ENCODE peak calls at places on chromosomes 16 and 17, in six cellular contexts. One of them, this sample, is unnamed. For H3K4me1, the result is how much of the 10 kb centered on the place peaks cover.

GRCh38 chr17:80220709-80221215 is 535 bp downstream of the SLC26A11 start:
- DNase-seq in upper lobe of right lung: no peak
- DNase-seq in A549: peak
- DNase-seq in body of pancreas: peak
- DNase-seq in ovary: peak
- DNase-seq in neural progenitor cell: peak
- DNase-seq in this sample: peak

GRCh38 chr17:49976163-49976827 is 7.3 kb downstream of the DLX4 start:
- DNase-seq in upper lobe of right lung: no peak
- DNase-seq in A549: no peak
- DNase-seq in body of pancreas: peak
- DNase-seq in ovary: no peak
- DNase-seq in neural progenitor cell: no peak
- DNase-seq in this sample: no peak

GRCh38 chr17:75758131-75758905 is 6.7 kb downstream of the GALK1 start:
- DNase-seq in upper lobe of right lung: no peak
- DNase-seq in A549: no peak
- DNase-seq in body of pancreas: no peak
- DNase-seq in ovary: no peak
- DNase-seq in neural progenitor cell: no peak
- DNase-seq in this sample: no peak

GRCh38 chr16:827513-827912 is 27.0 kb upstream of the GNG13 start:
- DNase-seq in upper lobe of right lung: no peak
- DNase-seq in A549: no peak
- DNase-seq in body of pancreas: no peak
- DNase-seq in ovary: no peak
- DNase-seq in neural progenitor cell: no peak
- DNase-seq in this sample: no peak

GRCh38 chr16:47374629-47375028 is 86.2 kb downstream of the ITFG1 start:
- DNase-seq in upper lobe of right lung: no peak
- DNase-seq in A549: no peak
- DNase-seq in body of pancreas: no peak
- DNase-seq in ovary: no peak
- DNase-seq in neural progenitor cell: no peak
- DNase-seq in this sample: no peak

GRCh38 chr17:34883106-34884000 is 77.9 kb downstream of the CCT6B start:
- DNase-seq in upper lobe of right lung: no peak
- DNase-seq in A549: no peak
- DNase-seq in body of pancreas: no peak
- DNase-seq in ovary: no peak
- DNase-seq in neural progenitor cell: peak
- DNase-seq in this sample: no peak

GRCh38 chr17:66549731-66550207 is 247.4 kb downstream of the PRKCA start:
- DNase-seq in upper lobe of right lung: no peak
- DNase-seq in A549: no peak
- DNase-seq in body of pancreas: no peak
- DNase-seq in ovary: no peak
- DNase-seq in neural progenitor cell: no peak
- DNase-seq in this sample: no peak

GRCh38 chr16:89920723-89921122 is 2.1 kb downstream of the MC1R start:
- DNase-seq in upper lobe of right lung: no peak
- DNase-seq in A549: no peak
- DNase-seq in body of pancreas: no peak
- DNase-seq in ovary: no peak
- DNase-seq in neural progenitor cell: no peak
- DNase-seq in this sample: no peak

GRCh38 chr17:48160177-48160967 is 52.8 kb downstream of the SNX11 start:
- DNase-seq in upper lobe of right lung: no peak
- DNase-seq in A549: no peak
- DNase-seq in body of pancreas: peak
- DNase-seq in ovary: no peak
- DNase-seq in neural progenitor cell: no peak
- DNase-seq in this sample: peak

GRCh38 chr16:11140466-11140865 is 115.5 kb downstream of the SOCS1 start:
- DNase-seq in upper lobe of right lung: no peak
- DNase-seq in A549: no peak
- DNase-seq in body of pancreas: no peak
- DNase-seq in ovary: no peak
- DNase-seq in neural progenitor cell: no peak
- DNase-seq in this sample: no peak

GRCh38 chr17:71085238-71086033 is 916.1 kb downstream of the KCNJ2 start:
- DNase-seq in upper lobe of right lung: no peak
- DNase-seq in A549: peak
- DNase-seq in body of pancreas: peak
- DNase-seq in ovary: no peak
- DNase-seq in neural progenitor cell: peak
- DNase-seq in this sample: peak

GRCh38 chr16:61926766-61927165 is 109.5 kb downstream of the CDH8 start:
- DNase-seq in upper lobe of right lung: no peak
- DNase-seq in A549: no peak
- DNase-seq in body of pancreas: no peak
- DNase-seq in ovary: no peak
- DNase-seq in neural progenitor cell: no peak
- DNase-seq in this sample: no peak

GRCh38 chr17:31739300-31739699 is 119.7 kb downstream of the COPRS start:
- DNase-seq in upper lobe of right lung: no peak
- DNase-seq in A549: no peak
- DNase-seq in body of pancreas: no peak
- DNase-seq in ovary: no peak
- DNase-seq in neural progenitor cell: no peak
- DNase-seq in this sample: no peak

GRCh38 chr17:30092886-30093285 is 23.7 kb upstream of the NSRP1 start:
- DNase-seq in upper lobe of right lung: no peak
- DNase-seq in A549: no peak
- DNase-seq in body of pancreas: no peak
- DNase-seq in ovary: no peak
- DNase-seq in neural progenitor cell: no peak
- DNase-seq in this sample: no peak

GRCh38 chr17:30093463-30094147 is 23.0 kb upstream of the NSRP1 start:
- DNase-seq in upper lobe of right lung: no peak
- DNase-seq in A549: peak
- DNase-seq in body of pancreas: peak
- DNase-seq in ovary: peak
- DNase-seq in neural progenitor cell: peak
- DNase-seq in this sample: peak

GRCh38 chr17:30091166-30091670 is 25.4 kb upstream of the NSRP1 start:
- DNase-seq in upper lobe of right lung: no peak
- DNase-seq in A549: no peak
- DNase-seq in body of pancreas: no peak
- DNase-seq in ovary: no peak
- DNase-seq in neural progenitor cell: peak
- DNase-seq in this sample: no peak

GRCh38 chr17:30091771-30092170 is 24.8 kb upstream of the NSRP1 start:
- DNase-seq in upper lobe of right lung: no peak
- DNase-seq in A549: no peak
- DNase-seq in body of pancreas: no peak
- DNase-seq in ovary: no peak
- DNase-seq in neural progenitor cell: no peak
- DNase-seq in this sample: no peak

GRCh38 chr17:30095507-30096244 is 20.9 kb upstream of the NSRP1 start:
- DNase-seq in upper lobe of right lung: no peak
- DNase-seq in A549: peak
- DNase-seq in body of pancreas: no peak
- DNase-seq in ovary: no peak
- DNase-seq in neural progenitor cell: peak
- DNase-seq in this sample: no peak
- TF ChIP-seq CTCF in upper lobe of right lung: peak
- TF ChIP-seq CTCF in A549: peak
- TF ChIP-seq CTCF in body of pancreas: peak
- TF ChIP-seq CTCF in ovary: peak
- TF ChIP-seq CTCF in neural progenitor cell: peak
- TF ChIP-seq CTCF in this sample: peak

GRCh38 chr17:3513305-3514035 is 37.7 kb downstream of the ASPA start:
- DNase-seq in upper lobe of right lung: no peak
- DNase-seq in A549: no peak
- DNase-seq in body of pancreas: no peak
- DNase-seq in ovary: no peak
- DNase-seq in neural progenitor cell: peak
- DNase-seq in this sample: no peak
- H3K27ac ChIP-seq in upper lobe of right lung: peak
- H3K27ac ChIP-seq in A549: no peak
- H3K27ac ChIP-seq in body of pancreas: peak
- H3K27ac ChIP-seq in ovary: peak
- H3K27ac ChIP-seq in neural progenitor cell: no peak
- H3K27ac ChIP-seq in this sample: peak

GRCh38 chr16:24009955-24010354 is 174.2 kb downstream of the PRKCB start:
- DNase-seq in upper lobe of right lung: no peak
- DNase-seq in A549: no peak
- DNase-seq in body of pancreas: no peak
- DNase-seq in ovary: no peak
- DNase-seq in neural progenitor cell: no peak
- DNase-seq in this sample: no peak

GRCh38 chr16:24009060-24009459 is 173.3 kb downstream of the PRKCB start:
- DNase-seq in upper lobe of right lung: no peak
- DNase-seq in A549: no peak
- DNase-seq in body of pancreas: no peak
- DNase-seq in ovary: no peak
- DNase-seq in neural progenitor cell: no peak
- DNase-seq in this sample: no peak

GRCh38 chr16:24005577-24005976 is 169.8 kb downstream of the PRKCB start:
- DNase-seq in upper lobe of right lung: no peak
- DNase-seq in A549: no peak
- DNase-seq in body of pancreas: no peak
- DNase-seq in ovary: no peak
- DNase-seq in neural progenitor cell: no peak
- DNase-seq in this sample: no peak

GRCh38 chr16:24010440-24011089 is 174.8 kb downstream of the PRKCB start:
- DNase-seq in upper lobe of right lung: peak
- DNase-seq in A549: peak
- DNase-seq in body of pancreas: peak
- DNase-seq in ovary: peak
- DNase-seq in neural progenitor cell: peak
- DNase-seq in this sample: peak

GRCh38 chr16:24007934-24008333 is 172.2 kb downstream of the PRKCB start:
- DNase-seq in upper lobe of right lung: no peak
- DNase-seq in A549: no peak
- DNase-seq in body of pancreas: no peak
- DNase-seq in ovary: no peak
- DNase-seq in neural progenitor cell: no peak
- DNase-seq in this sample: no peak
- H3K4me1 ChIP-seq in upper lobe of right lung: under half
- H3K4me1 ChIP-seq in A549: under half
- H3K4me1 ChIP-seq in body of pancreas: under half
- H3K4me1 ChIP-seq in ovary: under half
- H3K4me1 ChIP-seq in neural progenitor cell: under half
- H3K4me1 ChIP-seq in this sample: under half

DNA sequence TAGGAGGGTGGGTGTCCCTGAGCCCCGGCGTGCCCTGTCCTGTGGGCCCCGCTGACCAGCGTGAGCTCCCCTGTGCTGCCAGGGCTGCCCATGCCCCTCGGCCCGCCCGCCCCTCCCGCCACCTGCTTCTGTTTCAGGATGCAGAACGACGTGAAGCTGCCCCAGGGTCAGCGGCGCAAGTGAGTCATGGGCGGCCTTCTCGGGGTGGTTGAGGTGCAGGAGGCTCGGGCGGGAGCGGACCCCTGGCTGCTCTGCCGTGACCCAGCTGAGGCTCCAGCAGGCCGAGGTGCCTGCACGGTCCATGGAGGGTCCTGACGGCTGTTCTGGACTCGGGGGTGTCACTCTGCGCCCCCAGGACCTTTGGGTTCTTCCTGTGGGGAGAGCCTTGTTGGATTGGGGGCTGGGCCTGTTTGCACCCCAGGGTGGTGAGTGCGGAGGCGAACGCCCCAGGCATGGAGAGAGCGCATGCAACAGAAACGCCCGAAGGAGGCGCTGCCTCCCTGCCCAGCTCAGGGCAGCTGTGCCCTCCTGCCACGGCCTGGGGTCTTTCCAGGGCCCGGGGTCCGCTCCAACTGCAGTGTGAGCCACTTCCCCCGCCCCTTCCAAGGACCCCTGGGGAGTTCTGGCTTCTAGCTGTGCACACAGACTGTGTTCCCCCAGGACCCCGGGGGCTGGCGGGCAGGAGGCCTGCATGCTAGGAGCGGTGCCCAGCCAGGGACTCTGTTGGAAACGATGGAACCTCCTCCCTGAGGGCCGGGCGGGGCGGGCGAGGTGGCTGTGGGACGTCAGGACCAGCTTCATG is 4.0 kb downstream of the SLC25A10 start:
- DNase-seq in upper lobe of right lung: peak
- DNase-seq in A549: no peak
- DNase-seq in body of pancreas: no peak
- DNase-seq in ovary: no peak
- DNase-seq in neural progenitor cell: no peak
- DNase-seq in this sample: no peak
- TF ChIP-seq CTCF in upper lobe of right lung: no peak
- TF ChIP-seq CTCF in A549: no peak
- TF ChIP-seq CTCF in body of pancreas: no peak
- TF ChIP-seq CTCF in ovary: no peak
- TF ChIP-seq CTCF in neural progenitor cell: no peak
- TF ChIP-seq CTCF in this sample: no peak

This sample was measured in transverse colon.